ENCODE peak calls at places on chromosomes 5 and 9, in five cellular contexts. H, G, L, Q and U are unnamed samples.

GRCh38 chr9:128103589-128103962 is 24.0 kb downstream of the PTGES2 start:
- DNase-seq in H (no peak), G (no peak), L (no peak), Q (no peak), U (peak)

GRCh38 chr5:16931334-16932110 is 4.6 kb downstream of the MYO10 start:
- DNase-seq in H (no peak), G (peak), L (peak), Q (no peak), U (peak)

GRCh38 chr9:137607141-137607857 is 1.8 kb downstream of the ARRDC1 start:
- DNase-seq in H (peak), G (no peak), L (no peak), Q (no peak), U (no peak)

GRCh38 chr9:37035472-37036236 is 1.6 kb upstream of the PAX5 start:
- DNase-seq in H (no peak), G (peak), L (no peak), Q (no peak), U (no peak)

GRCh38 chr9:127966416-127967150 is 14.2 kb downstream of the EEIG1 start:
- DNase-seq in H (no peak), G (no peak), L (peak), Q (peak), U (no peak)

GRCh38 chr5:56543431-56544385 is 271.6 kb upstream of the MAP3K1 start:
- DNase-seq in H (peak), G (peak), L (no peak), Q (no peak), U (no peak)

GRCh38 chr5:160930361-160930760 is 78.3 kb upstream of the ATP10B start:
- DNase-seq in H (no peak), G (peak), L (no peak), Q (no peak), U (no peak)

GRCh38 chr5:88803309-88803708 is 79.7 kb downstream of the MEF2C start:
- DNase-seq in H (no peak), G (no peak), L (no peak), Q (no peak), U (no peak)

GRCh38 chr5:117615226-117615625 is 1040.6 kb upstream of the SEMA6A start:
- DNase-seq in H (no peak), G (no peak), L (no peak), Q (no peak), U (no peak)

GRCh38 chr5:82276800-82277612 is 1.1 kb downstream of the RPS23 start:
- DNase-seq in H (no peak), G (no peak), L (no peak), Q (no peak), U (no peak)

GRCh38 chr9:84170521-84171141 is 169.9 kb downstream of the SLC28A3 start:
- DNase-seq in H (no peak), G (peak), L (peak), Q (no peak), U (peak)

GRCh38 chr5:4212981-4213819 is 617.6 kb downstream of the IRX1 start:
- DNase-seq in H (no peak), G (no peak), L (no peak), Q (no peak), U (peak)

GRCh38 chr5:146528232-146528631 is 12.2 kb upstream of the GPR151 start:
- DNase-seq in H (no peak), G (no peak), L (no peak), Q (peak), U (peak)

GRCh38 chr5:114305402-114306207 is 56.3 kb upstream of the KCNN2 start:
- DNase-seq in H (no peak), G (peak), L (no peak), Q (peak), U (no peak)

GRCh38 chr9:114823416-114823815 is 17.6 kb upstream of the TNFSF15 start:
- DNase-seq in H (no peak), G (no peak), L (no peak), Q (no peak), U (no peak)

GRCh38 chr9:40884072-40884901 is 244.2 kb downstream of the FOXD4L6 start:
- DNase-seq in H (no peak), G (no peak), L (no peak), Q (no peak), U (peak)
- H3K4me3 ChIP-seq in H (no peak), G (no peak), L (no peak), Q (no peak), U (no peak)

GRCh38 chr5:10528056-10528816 is 35.6 kb upstream of the ANKRD33B start:
- DNase-seq in H (no peak), G (peak), L (no peak), Q (no peak), U (peak)

GRCh38 chr5:10522224-10522611 is 41.7 kb upstream of the ANKRD33B start:
- DNase-seq in H (no peak), G (no peak), L (no peak), Q (no peak), U (no peak)

GRCh38 chr5:10524376-10525123 is 39.3 kb upstream of the ANKRD33B start:
- DNase-seq in H (no peak), G (peak), L (no peak), Q (no peak), U (peak)

GRCh38 chr5:10527281-10527950 is 36.5 kb upstream of the ANKRD33B start:
- DNase-seq in H (no peak), G (peak), L (no peak), Q (no peak), U (no peak)

GRCh38 chr5:10525124-10525495 is 38.8 kb upstream of the ANKRD33B start:
- DNase-seq in H (no peak), G (no peak), L (no peak), Q (no peak), U (no peak)
- H3K27ac ChIP-seq in H (peak), G (peak), L (no peak), Q (no peak), U (peak)

GRCh38 chr5:138490648-138491283 is 25.5 kb downstream of the EGR1 start:
- DNase-seq in H (no peak), G (no peak), L (no peak), Q (no peak), U (no peak)
- H3K4me3 ChIP-seq in H (no peak), G (no peak), L (no peak), Q (no peak), U (no peak)

GRCh38 chr5:112933651-112934365 is 11.8 kb upstream of the REEP5 start:
- DNase-seq in H (no peak), G (peak), L (no peak), Q (peak), U (no peak)

GRCh38 chr5:112933105-112933504 is 11.1 kb upstream of the REEP5 start:
- DNase-seq in H (no peak), G (no peak), L (no peak), Q (no peak), U (no peak)

GRCh38 chr5:112929336-112930081 is 7.5 kb upstream of the REEP5 start:
- DNase-seq in H (no peak), G (no peak), L (no peak), Q (no peak), U (no peak)

GRCh38 chr5:112930082-112930344 is 8.0 kb upstream of the REEP5 start:
- DNase-seq in H (no peak), G (no peak), L (no peak), Q (no peak), U (no peak)

GRCh38 chr5:112931473-112931872 is 9.4 kb upstream of the REEP5 start:
- DNase-seq in H (no peak), G (peak), L (no peak), Q (peak), U (no peak)
- H3K27ac ChIP-seq in H (no peak), G (no peak), L (no peak), Q (no peak), U (no peak)

GRCh38 chr9:136172412-136173079 is 32.4 kb downstream of the LHX3 start:
- DNase-seq in H (no peak), G (no peak), L (no peak), Q (no peak), U (no peak)
- H3K4me3 ChIP-seq in H (no peak), G (no peak), L (no peak), Q (no peak), U (no peak)